ENCODE peak calls at places on chromosomes 5 and 9, in five cellular contexts. One of them, this sample, is unnamed.

GRCh38 chr9:99485461-99485860 is 263.4 kb downstream of the SEC61B start:
- DNase-seq in effector CD4-positive, alpha-beta T cell: no peak
- DNase-seq in cardiac septum: no peak
- DNase-seq in anterior cingulate cortex: no peak
- DNase-seq in caudate nucleus: no peak
- DNase-seq in this sample: no peak

GRCh38 chr5:154583545-154584168 is 105.6 kb upstream of the HAND1 start:
- DNase-seq in effector CD4-positive, alpha-beta T cell: no peak
- DNase-seq in cardiac septum: no peak
- DNase-seq in anterior cingulate cortex: no peak
- DNase-seq in caudate nucleus: no peak
- DNase-seq in this sample: no peak

GRCh38 chr5:142853682-142854081 is 83.5 kb downstream of the ARHGAP26 start:
- DNase-seq in effector CD4-positive, alpha-beta T cell: no peak
- DNase-seq in cardiac septum: no peak
- DNase-seq in anterior cingulate cortex: no peak
- DNase-seq in caudate nucleus: no peak
- DNase-seq in this sample: no peak

GRCh38 chr9:95350266-95350665 is 32.8 kb upstream of the FANCC start:
- DNase-seq in effector CD4-positive, alpha-beta T cell: no peak
- DNase-seq in cardiac septum: no peak
- DNase-seq in anterior cingulate cortex: no peak
- DNase-seq in caudate nucleus: no peak
- DNase-seq in this sample: no peak

GRCh38 chr5:32504923-32505596 is 60.5 kb upstream of the ZFR start:
- DNase-seq in effector CD4-positive, alpha-beta T cell: no peak
- DNase-seq in cardiac septum: no peak
- DNase-seq in anterior cingulate cortex: peak
- DNase-seq in caudate nucleus: peak
- DNase-seq in this sample: peak

GRCh38 chr9:94083384-94083783 is 880 bp upstream of the PTPDC1 start:
- DNase-seq in effector CD4-positive, alpha-beta T cell: no peak
- DNase-seq in cardiac septum: no peak
- DNase-seq in anterior cingulate cortex: no peak
- DNase-seq in caudate nucleus: peak
- DNase-seq in this sample: peak

GRCh38 chr9:95778957-95779356 is 96.5 kb upstream of the ERCC6L2 start:
- DNase-seq in effector CD4-positive, alpha-beta T cell: no peak
- DNase-seq in cardiac septum: no peak
- DNase-seq in anterior cingulate cortex: no peak
- DNase-seq in caudate nucleus: no peak
- DNase-seq in this sample: no peak

GRCh38 chr5:112529525-112529924 is 110.4 kb upstream of the EPB41L4A start:
- DNase-seq in effector CD4-positive, alpha-beta T cell: no peak
- DNase-seq in cardiac septum: no peak
- DNase-seq in anterior cingulate cortex: no peak
- DNase-seq in caudate nucleus: no peak
- DNase-seq in this sample: no peak

GRCh38 chr9:95752129-95752731 is 123.3 kb upstream of the ERCC6L2 start:
- DNase-seq in effector CD4-positive, alpha-beta T cell: no peak
- DNase-seq in cardiac septum: no peak
- DNase-seq in anterior cingulate cortex: no peak
- DNase-seq in caudate nucleus: no peak
- DNase-seq in this sample: no peak

GRCh38 chr9:79776581-79776980 is 204.8 kb downstream of the TLE4 start:
- DNase-seq in effector CD4-positive, alpha-beta T cell: no peak
- DNase-seq in cardiac septum: no peak
- DNase-seq in anterior cingulate cortex: no peak
- DNase-seq in caudate nucleus: no peak
- DNase-seq in this sample: no peak

GRCh38 chr5:36414869-36415282 is 113.2 kb upstream of the RANBP3L start:
- DNase-seq in effector CD4-positive, alpha-beta T cell: no peak
- DNase-seq in cardiac septum: no peak
- DNase-seq in anterior cingulate cortex: no peak
- DNase-seq in caudate nucleus: no peak
- DNase-seq in this sample: no peak

GRCh38 chr9:76095585-76095984 is 205.1 kb downstream of the PCSK5 start:
- DNase-seq in effector CD4-positive, alpha-beta T cell: no peak
- DNase-seq in cardiac septum: no peak
- DNase-seq in anterior cingulate cortex: no peak
- DNase-seq in caudate nucleus: no peak
- DNase-seq in this sample: no peak

GRCh38 chr5:76099286-76099702 is 16.1 kb downstream of the SV2C start:
- DNase-seq in effector CD4-positive, alpha-beta T cell: no peak
- DNase-seq in cardiac septum: no peak
- DNase-seq in anterior cingulate cortex: no peak
- DNase-seq in caudate nucleus: no peak
- DNase-seq in this sample: no peak